ENCODE peak calls at places on chromosomes 6 and 20, in five cellular contexts. B, W, U, V and K are unnamed samples.
A peak's percentile ranks its signal among the peaks of the same experiment; 100 is the strongest.

GRCh38 chr6:108114861-108115597 is 40.5 kb upstream of the OSTM1 start:
- DNase-seq in V (peak; percentile 59), B (peak; percentile 68), U (peak; percentile 54), W (peak; percentile 87), K (peak; percentile 80)

GRCh38 chr6:79522609-79523008 is 14.6 kb downstream of the LCA5 start:
- DNase-seq in U (no peak), B (no peak), W (no peak), V (no peak), K (no peak)

GRCh38 chr20:11080010-11080409 is 406.2 kb upstream of the JAG1 start:
- DNase-seq in B (no peak), U (no peak), V (no peak), W (no peak), K (peak; percentile 21)

GRCh38 chr6:106899697-106900096 is 74.8 kb downstream of the CD24 start:
- DNase-seq in V (no peak), W (no peak), B (no peak), U (no peak), K (no peak)

GRCh38 chr6:90397929-90398674 is 101.5 kb upstream of the BACH2 start:
- DNase-seq in V (peak; percentile 6), B (no peak), U (no peak), W (no peak), K (no peak)

GRCh38 chr6:5012531-5012930 is 8.7 kb upstream of the RPP40 start:
- DNase-seq in W (no peak), V (peak; percentile 21), U (no peak), B (peak; percentile 74), K (peak; percentile 17)

GRCh38 chr6:122799916-122800701 is 11.1 kb downstream of the SMPDL3A start:
- DNase-seq in V (peak; percentile 39), U (no peak), B (no peak), W (no peak), K (no peak)

GRCh38 chr6:94377835-94378234 is 958.5 kb upstream of the EPHA7 start:
- DNase-seq in B (no peak), W (no peak), U (no peak), V (no peak), K (no peak)

GRCh38 chr6:129490551-129491245 is 219.3 kb downstream of the ARHGAP18 start:
- DNase-seq in U (no peak), W (peak; percentile 40), V (peak; percentile 96), B (peak; percentile 95), K (peak; percentile 99)

GRCh38 chr6:53029262-53029661 is 34.2 kb upstream of the GSTA4 start:
- DNase-seq in U (no peak), W (no peak), B (no peak), V (no peak), K (no peak)

GRCh38 chr20:1816384-1817381 is 78.5 kb upstream of the SIRPA start:
- DNase-seq in U (no peak), B (peak; percentile 98), W (no peak), V (no peak), K (peak; percentile 86)

GRCh38 chr20:45343867-45344721 is 4.1 kb downstream of the SDC4 start:
- DNase-seq in U (peak; percentile 58), B (peak; percentile 86), W (no peak), V (peak; percentile 92), K (peak; percentile 90)

GRCh38 chr6:35428421-35429149 is 23.6 kb upstream of the FANCE start:
- DNase-seq in U (no peak), V (peak; percentile 24), B (no peak), W (no peak), K (peak; percentile 29)

GRCh38 chr6:85163553-85163952 is 286.3 kb upstream of the NT5E start:
- DNase-seq in W (no peak), B (no peak), U (no peak), V (no peak), K (no peak)

GRCh38 chr20:19661717-19662637 is 96.1 kb upstream of the RIN2 start:
- DNase-seq in W (peak; percentile 83), U (peak; percentile 62), B (peak; percentile 72), V (peak; percentile 81), K (peak; percentile 82)

GRCh38 chr20:52915564-52915963 is 56.6 kb upstream of the TSHZ2 start:
- DNase-seq in W (no peak), B (no peak), U (no peak), V (no peak), K (no peak)

GRCh38 chr20:4344660-4345059 is 329.3 kb upstream of the RNF24 start:
- DNase-seq in B (no peak), W (no peak), V (peak; percentile 81), U (no peak), K (no peak)

GRCh38 chr20:4341804-4342560 is 326.6 kb upstream of the RNF24 start:
- DNase-seq in U (no peak), B (peak; percentile 84), V (peak; percentile 63), W (no peak), K (no peak)

DNA sequence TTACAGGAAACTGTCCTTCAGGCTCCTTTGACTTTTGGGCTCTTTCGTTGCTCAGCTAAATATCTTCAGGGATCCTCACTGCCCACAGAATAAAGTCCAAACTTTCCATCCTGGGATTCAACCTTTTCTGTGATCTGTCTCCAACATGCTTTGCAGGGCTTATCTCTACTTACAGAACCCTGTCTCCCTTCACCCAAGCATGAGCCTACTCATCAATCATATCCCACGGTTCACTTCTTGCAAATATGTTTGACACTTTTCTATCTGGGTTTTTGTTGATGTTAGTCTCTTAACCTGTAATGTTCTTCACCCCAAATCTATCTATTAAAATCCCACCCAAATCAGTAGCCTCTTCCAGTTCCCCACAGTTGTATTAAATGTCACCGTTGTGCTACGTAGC is 327.3 kb upstream of the RNF24 start:
- DNase-seq in B (no peak), W (no peak), V (no peak), U (no peak), K (no peak)
- H3K4me3 ChIP-seq in B (no peak overlapping the region), W (no peak overlapping the region), V (no peak overlapping the region), U (no peak overlapping the region), K (no peak overlapping the region)

GRCh38 chr20:7710440-7710839 is 229.8 kb downstream of the HAO1 start:
- DNase-seq in B (no peak), V (no peak), W (no peak), U (no peak), K (peak; percentile 38)
- TF ChIP-seq CTCF in B (no peak), V (no peak), W (no peak), U (no peak), K (no peak)

GRCh38 chr6:127121637-127121960 is 3.1 kb downstream of the RSPO3 start:
- DNase-seq in U (no peak), B (no peak), W (no peak), V (no peak), K (no peak)
- H3K4me3 ChIP-seq in U (no peak overlapping the region), B (no peak overlapping the region), W (no peak overlapping the region), V (no peak overlapping the region), K (no peak overlapping the region)

GRCh38 chr20:5513975-5514516 is 197.3 kb upstream of the PROKR2 start:
- DNase-seq in U (no peak), B (peak; percentile 16), W (no peak), V (peak; percentile 41), K (peak; percentile 48)
- TF ChIP-seq CTCF in U (peak; percentile 52), B (peak; percentile 18), W (no peak), V (no peak), K (no peak)